ENCODE peak calls at places on chromosomes 2 and 18, in five cellular contexts. X is lower lobe of right lung, V is B cell, S is choroid plexus epithelial cell, P is WERI-Rb-1. H is an unnamed sample.

GRCh38 chr2:189466656-189467055 is 25.4 kb downstream of the WDR75 start:
- DNase-seq in V (no peak), X (no peak), S (peak), P (peak), H (peak)

GRCh38 chr2:188607501-188607900 is 315.8 kb downstream of the GULP1 start:
- DNase-seq in S (peak), V (no peak), P (no peak), X (no peak), H (peak)

GRCh38 chr18:50830544-50830943 is 10.7 kb upstream of the MRO start:
- DNase-seq in S (no peak), V (peak), P (no peak), X (no peak), H (no peak)

GRCh38 chr2:1069847-1070246 is 119.2 kb downstream of the SNTG2 start:
- DNase-seq in X (no peak), P (no peak), V (no peak), S (no peak), H (no peak)

GRCh38 chr2:19362094-19362649 is 3.7 kb upstream of the OSR1 start:
- DNase-seq in X (no peak), S (peak), V (peak), P (no peak), H (peak)

GRCh38 chr2:2181505-2181904 is 149.6 kb downstream of the MYT1L start:
- DNase-seq in V (no peak), P (no peak), X (no peak), S (no peak), H (no peak)

GRCh38 chr2:27306136-27306535 is 2.1 kb downstream of the UCN start:
- DNase-seq in X (no peak), S (no peak), V (no peak), P (no peak), H (no peak)

GRCh38 chr2:4368907-4369306 is 665.5 kb downstream of the DCDC2C start:
- DNase-seq in X (no peak), P (no peak), S (no peak), V (no peak), H (no peak)

GRCh38 chr2:215828528-215829184 is 184.7 kb downstream of the MREG start:
- DNase-seq in S (peak), X (peak), V (peak), P (peak), H (peak)

GRCh38 chr2:15092691-15093090 is 460.2 kb downstream of the LRATD1 start:
- DNase-seq in P (no peak), S (peak), V (no peak), X (no peak), H (peak)

GRCh38 chr2:144383571-144383970 is 136.3 kb downstream of the ZEB2 start:
- DNase-seq in S (no peak), V (no peak), X (no peak), P (no peak), H (no peak)

GRCh38 chr2:26455801-26456700 is 21.9 kb downstream of the OTOF start:
- DNase-seq in S (no peak), V (no peak), X (peak), P (no peak), H (no peak)

GRCh38 chr2:164620873-164621760 is at the start of gene GRB14:
- DNase-seq in S (peak), V (peak), X (peak), P (peak), H (peak)

GRCh38 chr2:197786010-197786877 is 1.1 kb upstream of the BOLL start:
- DNase-seq in S (no peak), V (peak), X (peak), P (no peak), H (no peak)

GRCh38 chr2:120480903-120481445 is 135.0 kb downstream of the INHBB start:
- DNase-seq in S (no peak), X (no peak), V (no peak), P (peak), H (no peak)

GRCh38 chr2:43605851-43606250 is 10.0 kb upstream of the THADA start:
- DNase-seq in X (no peak), V (no peak), S (peak), P (no peak), H (no peak)

GRCh38 chr2:119253114-119253702 is 29.6 kb downstream of the STEAP3 start:
- DNase-seq in S (peak), V (no peak), X (no peak), P (no peak), H (peak)

GRCh38 chr2:25286025-25286400 is 55.7 kb downstream of the DNMT3A start:
- DNase-seq in X (peak), V (peak), S (peak), P (no peak), H (no peak)

GRCh38 chr2:191318037-191318728 is 73.0 kb downstream of the MYO1B start:
- DNase-seq in X (no peak), S (peak), V (no peak), P (no peak), H (peak)

GRCh38 chr2:111716901-111717635 is 166.9 kb downstream of the ANAPC1 start:
- DNase-seq in X (no peak), V (no peak), S (no peak), P (no peak), H (no peak)

GRCh38 chr2:21369787-21370186 is 246.0 kb downstream of the TDRD15 start:
- DNase-seq in S (no peak), X (no peak), P (no peak), V (no peak), H (no peak)

GRCh38 chr2:74685408-74685807 is 31.4 kb downstream of the SEMA4F start:
- DNase-seq in V (no peak), P (no peak), S (no peak), X (no peak), H (no peak)

GRCh38 chr2:184598313-184599053 is at the start of gene ZNF804A:
- DNase-seq in S (peak), X (peak), P (peak), V (peak), H (peak)

GRCh38 chr2:240132651-240132980 is 3.5 kb downstream of the COPS9 start:
- DNase-seq in V (no peak), S (no peak), P (no peak), X (no peak), H (no peak)

GRCh38 chr18:77366725-77367641 is 117.3 kb downstream of the GALR1 start:
- DNase-seq in X (no peak), P (peak), S (peak), V (no peak), H (no peak)

GRCh38 chr2:105287692-105288091 is 41.8 kb downstream of the TGFBRAP1 start:
- DNase-seq in X (no peak), S (peak), P (peak), V (peak), H (peak)

GRCh38 chr2:230582851-230583283 is 129.8 kb upstream of the CAB39 start:
- DNase-seq in P (no peak), X (no peak), V (peak), S (peak), H (no peak)

GRCh38 chr2:118991554-118991953 is 49.6 kb downstream of the MARCO start:
- DNase-seq in P (peak), X (no peak), S (no peak), V (no peak), H (no peak)

GRCh38 chr2:219104107-219105050 is 43.7 kb upstream of the IHH start:
- DNase-seq in S (peak), X (no peak), V (peak), P (peak), H (peak)

GRCh38 chr18:61464551-61465102 is 131.4 kb downstream of the CDH20 start:
- DNase-seq in V (no peak), S (no peak), X (no peak), P (no peak), H (no peak)

GRCh38 chr18:58597649-58598048 is 31.2 kb downstream of the ALPK2 start:
- DNase-seq in S (no peak), X (no peak), V (no peak), P (no peak), H (no peak)

GRCh38 chr2:79669714-79670113 is 156.9 kb downstream of the CTNNA2 start:
- DNase-seq in V (no peak), P (no peak), S (no peak), X (peak), H (no peak)

GRCh38 chr2:70094978-70095832 is 7.9 kb downstream of the PCBP1 start:
- DNase-seq in V (peak), X (peak), P (no peak), S (no peak), H (no peak)

DNA sequence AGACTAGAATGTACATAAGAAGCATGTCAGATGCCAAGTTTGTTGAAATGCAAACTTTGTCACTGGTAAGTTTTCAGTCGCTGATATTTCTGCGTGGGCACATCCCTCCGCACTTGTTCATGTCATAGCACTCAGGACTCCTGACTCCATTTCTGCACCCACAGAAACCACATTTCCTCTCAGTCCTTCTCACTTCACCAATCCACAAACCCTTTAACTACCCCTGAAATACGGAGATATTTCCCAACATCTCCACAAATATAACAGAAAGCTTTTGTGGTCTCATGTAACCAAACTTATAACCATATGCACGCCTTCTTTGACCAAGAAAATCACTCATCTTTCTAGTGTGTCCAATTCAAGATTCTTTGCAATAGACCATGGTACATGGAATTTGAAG is 276.9 kb upstream of the ERBB4 start:
- DNase-seq in P (no peak), S (no peak), V (no peak), X (no peak), H (no peak)
- TF ChIP-seq CTCF in P (no peak), S (no peak), V (no peak), X (no peak), H (no peak)

GRCh38 chr2:204871246-204871953 is 326.1 kb downstream of the PARD3B start:
- DNase-seq in X (no peak), S (peak), P (no peak), V (no peak), H (peak)
- TF ChIP-seq CTCF in X (peak), S (peak), P (no peak), V (no peak), H (peak)

GRCh38 chr2:171228826-171229225 is 68.1 kb upstream of the TLK1 start:
- DNase-seq in S (no peak), V (no peak), P (no peak), X (no peak), H (no peak)

GRCh38 chr2:171226471-171226870 is 65.8 kb upstream of the TLK1 start:
- DNase-seq in X (no peak), P (no peak), V (no peak), S (no peak), H (no peak)

GRCh38 chr2:171227066-171227782 is 66.5 kb upstream of the TLK1 start:
- DNase-seq in X (no peak), S (peak), P (no peak), V (no peak), H (peak)

GRCh38 chr2:171225989-171226388 is 65.3 kb upstream of the TLK1 start:
- DNase-seq in X (no peak), S (no peak), P (no peak), V (no peak), H (no peak)

GRCh38 chr2:171225302-171225980 is 64.7 kb upstream of the TLK1 start:
- DNase-seq in P (no peak), X (no peak), V (no peak), S (peak), H (peak)
- TF ChIP-seq CTCF in P (no peak), X (no peak), V (no peak), S (peak), H (no peak)

GRCh38 chr2:114252713-114253112 is 189.7 kb upstream of the DPP10 start:
- DNase-seq in V (no peak), S (no peak), X (no peak), P (no peak), H (no peak)
- TF ChIP-seq CTCF in V (no peak), S (no peak), X (no peak), P (no peak), H (no peak)